ENCODE peak calls at places on chromosomes 11 and 22, in six cellular contexts. O is EH, C is ureter, W is ACHN, Q is Kasumi-1, J is heart right ventricle. G is an unnamed sample.

GRCh38 chr11:118241191-118242098 is 10.7 kb downstream of the MPZL3 start:
- DNase-seq in O (no peak), C (peak; percentile 53), W (peak; percentile 24), Q (peak; percentile 31), J (no peak), G (peak; percentile 87)

GRCh38 chr11:72776117-72776843 is 17.6 kb downstream of the STARD10 start:
- DNase-seq in O (no peak), C (no peak), W (no peak), Q (no peak), J (no peak), G (no peak)

GRCh38 chr11:75241906-75242644 is 1.5 kb downstream of the TPBGL start:
- DNase-seq in O (no peak), C (no peak), W (no peak), Q (no peak), J (no peak), G (no peak)

GRCh38 chr11:47413908-47414684 is 5.7 kb downstream of the SLC39A13 start:
- DNase-seq in O (peak; percentile 74), C (no peak), W (no peak), Q (no peak), J (no peak), G (no peak)

GRCh38 chr22:50275181-50276055 is 5.2 kb upstream of the MAPK11 start:
- DNase-seq in O (no peak), C (no peak), W (no peak), Q (no peak), J (no peak), G (no peak)

GRCh38 chr11:64207247-64208085 is 945 bp downstream of the FERMT3 start:
- DNase-seq in O (peak; percentile 87), C (no peak), W (no peak), Q (peak; percentile 87), J (peak; percentile 65), G (peak; percentile 95)

GRCh38 chr22:39996732-39997131 is 2.0 kb downstream of the FAM83F start:
- DNase-seq in O (no peak), C (no peak), W (no peak), Q (no peak), J (no peak), G (no peak)

GRCh38 chr22:46110215-46110614 is 40.1 kb upstream of the PPARA start:
- DNase-seq in O (peak; percentile 66), C (no peak), W (peak; percentile 40), Q (no peak), J (no peak), G (peak; percentile 35)

GRCh38 chr22:44331881-44332714 is 19.3 kb upstream of the SHISAL1 start:
- DNase-seq in O (peak; percentile 43), C (no peak), W (peak; percentile 51), Q (no peak), J (peak; percentile 48), G (no peak)

GRCh38 chr11:20497124-20497792 is 102.2 kb upstream of the SLC6A5 start:
- DNase-seq in O (no peak), C (no peak), W (no peak), Q (no peak), J (no peak), G (no peak)

GRCh38 chr22:29994027-29994715 is 86.1 kb upstream of the HORMAD2 start:
- DNase-seq in O (peak; percentile 83), C (no peak), W (peak; percentile 49), Q (peak; percentile 32), J (no peak), G (peak; percentile 47)